ENCODE peak calls at places on chromosomes 4 and X, in six cellular contexts. P is B cell, W is GM10248, R is fibroblast of mammary gland, Z is Panc1, B is MCF 10A. C is an unnamed sample.
A peak's percentile ranks its signal among the peaks of the same experiment; 100 is the strongest.

GRCh38 chr4:53346920-53347852 is 18.7 kb downstream of the SCFD2 start:
- DNase-seq in P (no peak), W (no peak), R (peak; percentile 62), Z (no peak), B (peak; percentile 75), C (no peak)

GRCh38 chr4:102620697-102621497 is 119.7 kb downstream of the NFKB1 start:
- DNase-seq in P (no peak), W (peak; percentile 43), R (peak; percentile 74), Z (peak; percentile 75), B (peak; percentile 77), C (peak; percentile 41)

GRCh38 chrX:74349387-74349786 is 45.4 kb downstream of the ZCCHC13 start:
- DNase-seq in P (no peak), W (no peak), R (peak; percentile 76), Z (no peak), B (peak; percentile 41), C (no peak)

GRCh38 chr4:25795566-25796454 is 67.0 kb downstream of the SEL1L3 start:
- DNase-seq in P (no peak), W (no peak), R (peak; percentile 60), Z (no peak), B (peak; percentile 28), C (no peak)

GRCh38 chr4:48017108-48017527 is 546 bp downstream of the NIPAL1 start:
- DNase-seq in P (no peak), W (peak; percentile 47), R (peak; percentile 72), Z (no peak), B (peak; percentile 83), C (peak; percentile 56)

GRCh38 chr4:139835006-139835405 is 169.4 kb downstream of the MGST2 start:
- DNase-seq in P (no peak), W (no peak), R (no peak), Z (no peak), B (no peak), C (no peak)

GRCh38 chr4:108171541-108172230 is 3.0 kb upstream of the LEF1 start:
- DNase-seq in P (no peak), W (peak; percentile 25), R (no peak), Z (no peak), B (no peak), C (peak; percentile 38)

GRCh38 chr4:161577604-161578301 is 586.0 kb downstream of the FSTL5 start:
- DNase-seq in P (no peak), W (no peak), R (peak; percentile 26), Z (no peak), B (peak; percentile 36), C (no peak)

GRCh38 chr4:134326866-134327265 is 125.3 kb upstream of the PABPC4L start:
- DNase-seq in P (no peak), W (no peak), R (no peak), Z (no peak), B (no peak), C (no peak)

GRCh38 chr4:2469192-2469984 is 482 bp downstream of the RNF4 start:
- DNase-seq in P (peak; percentile 76), W (peak; percentile 80), R (peak; percentile 27), Z (no peak), B (peak; percentile 47), C (peak; percentile 83)

GRCh38 chr4:17785858-17786257 is 4.4 kb upstream of the FAM184B start:
- DNase-seq in P (no peak), W (no peak), R (no peak), Z (no peak), B (no peak), C (no peak)

GRCh38 chr4:14196141-14196540 is 568.6 kb upstream of the BOD1L1 start:
- DNase-seq in P (no peak), W (no peak), R (peak; percentile 75), Z (no peak), B (peak; percentile 69), C (no peak)

GRCh38 chrX:97756879-97757278 is 873.2 kb downstream of the RPA4 start:
- DNase-seq in P (no peak), W (no peak), R (no peak), Z (no peak), B (no peak), C (no peak)

GRCh38 chr4:37697566-37697965 is 11.4 kb upstream of the RELL1 start:
- DNase-seq in P (no peak), W (no peak), R (no peak), Z (no peak), B (no peak), C (no peak)

GRCh38 chr4:84324850-84325249 is 174.2 kb downstream of the NKX6-1 start:
- DNase-seq in P (no peak), W (no peak), R (no peak), Z (no peak), B (no peak), C (no peak)

GRCh38 chr4:37430718-37431416 is 186.3 kb downstream of the NWD2 start:
- DNase-seq in P (no peak), W (no peak), R (no peak), Z (no peak), B (no peak), C (no peak)

GRCh38 chr4:81807927-81808672 is 336.4 kb upstream of the RASGEF1B start:
- DNase-seq in P (no peak), W (no peak), R (no peak), Z (no peak), B (peak; percentile 12), C (no peak)

GRCh38 chrX:3181846-3182245 is 140.6 kb downstream of the ARSF start:
- DNase-seq in P (no peak), W (no peak), R (no peak), Z (no peak), B (no peak), C (no peak)

GRCh38 chr4:125368684-125369083 is 53.9 kb downstream of the FAT4 start:
- DNase-seq in P (no peak), W (no peak), R (peak; percentile 86), Z (no peak), B (peak; percentile 73), C (no peak)

GRCh38 chrX:150897371-150898319 is 823 bp downstream of the CD99L2 start:
- DNase-seq in P (no peak), W (no peak), R (peak; percentile 27), Z (no peak), B (peak; percentile 33), C (no peak)

GRCh38 chr4:184949020-184949419 is 69.3 kb upstream of the HELT start:
- DNase-seq in P (no peak), W (no peak), R (no peak), Z (no peak), B (no peak), C (no peak)

GRCh38 chr4:21467551-21467950 is 481.0 kb downstream of the KCNIP4 start:
- DNase-seq in P (no peak), W (no peak), R (no peak), Z (no peak), B (no peak), C (no peak)

GRCh38 chr4:11338990-11339782 is 89.5 kb downstream of the HS3ST1 start:
- DNase-seq in P (peak; percentile 44), W (no peak), R (no peak), Z (no peak), B (no peak), C (no peak)

GRCh38 chr4:6180841-6181631 is 19.3 kb downstream of the JAKMIP1 start:
- DNase-seq in P (no peak), W (peak; percentile 66), R (no peak), Z (no peak), B (no peak), C (peak; percentile 66)

GRCh38 chr4:122139139-122139538 is 13.0 kb upstream of the BLTP1 start:
- DNase-seq in P (no peak), W (no peak), R (no peak), Z (no peak), B (no peak), C (no peak)

GRCh38 chrX:85836868-85837267 is 210.5 kb downstream of the CHM start:
- DNase-seq in P (no peak), W (no peak), R (peak; percentile 57), Z (no peak), B (peak; percentile 82), C (no peak)

GRCh38 chr4:122747883-122748282 is 15.4 kb downstream of the BBS12 start:
- DNase-seq in P (no peak), W (no peak), R (peak; percentile 86), Z (no peak), B (peak; percentile 66), C (no peak)

GRCh38 chr4:1405249-1405635 is 1.0 kb downstream of the NKX1-1 start:
- DNase-seq in P (no peak), W (no peak), R (no peak), Z (no peak), B (no peak), C (no peak)

GRCh38 chr4:24470681-24471622 is 113.4 kb downstream of the DHX15 start:
- DNase-seq in P (no peak), W (peak; percentile 64), R (peak; percentile 45), Z (no peak), B (no peak), C (peak; percentile 78)

GRCh38 chrX:141405486-141405877 is 163.2 kb upstream of the SPANXC start:
- DNase-seq in P (no peak), W (no peak), R (peak; percentile 39), Z (no peak), B (peak; percentile 75), C (no peak)
- TF ChIP-seq CTCF in P (no peak), W (no peak), R (no peak), Z (no peak), B (no peak), C (no peak)

GRCh38 chrX:124226129-124226528 is 106.3 kb upstream of the TEX13D start:
- DNase-seq in P (no peak), W (no peak), R (no peak), Z (no peak), B (peak; percentile 20), C (no peak)

GRCh38 chrX:124228849-124229248 is 103.6 kb upstream of the TEX13D start:
- DNase-seq in P (no peak), W (no peak), R (no peak), Z (no peak), B (no peak), C (no peak)

GRCh38 chrX:124230573-124231300 is 101.7 kb upstream of the TEX13D start:
- DNase-seq in P (no peak), W (no peak), R (no peak), Z (no peak), B (no peak), C (no peak)

GRCh38 chrX:124231454-124231853 is 101.0 kb upstream of the TEX13D start:
- DNase-seq in P (no peak), W (no peak), R (no peak), Z (no peak), B (no peak), C (no peak)

GRCh38 chrX:124229374-124229773 is 103.1 kb upstream of the TEX13D start:
- DNase-seq in P (no peak), W (no peak), R (no peak), Z (no peak), B (no peak), C (no peak)
- TF ChIP-seq CTCF in P (no peak), W (no peak), R (no peak), Z (no peak), B (no peak), C (no peak)

DNA sequence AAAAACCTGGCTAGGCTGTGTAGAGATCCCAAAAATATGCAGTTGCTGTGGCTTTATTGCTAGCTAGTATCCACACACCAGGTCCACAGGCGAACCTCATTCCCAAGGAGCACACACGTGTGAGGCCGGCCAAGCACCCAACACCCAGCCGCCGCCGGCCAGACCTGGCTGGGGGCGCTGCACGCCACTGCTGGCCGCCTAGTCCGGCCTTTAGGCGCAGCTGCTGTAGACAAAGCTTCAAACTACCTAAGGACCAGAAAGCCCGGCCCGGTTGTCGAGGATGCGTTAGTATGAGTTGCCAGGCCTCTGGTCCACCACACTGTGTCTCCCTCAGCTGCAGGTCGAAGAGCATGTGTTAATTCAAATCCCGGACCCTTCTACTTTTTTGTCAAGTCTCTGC is 3.1 kb downstream of the POU3F4 start:
- DNase-seq in P (no peak), W (no peak), R (no peak), Z (no peak), B (no peak), C (no peak)
- TF ChIP-seq CTCF in P (no peak), W (no peak), R (no peak), Z (peak; percentile 45), B (no peak), C (no peak)

GRCh38 chrX:41789374-41789773 is 65.4 kb downstream of the GPR82 start:
- DNase-seq in P (no peak), W (no peak), R (no peak), Z (no peak), B (no peak), C (no peak)
- TF ChIP-seq CTCF in P (no peak), W (no peak), R (no peak), Z (no peak), B (no peak), C (no peak)

C was measured in GM13976.